ENCODE peak calls at places on chromosome 13, in four cellular contexts. I is NCI-H187, R is ecto neural progenitor cell, Y is GDM1. L is an unnamed sample.

GRCh38 chr13:23881408-23881785 is 7.8 kb downstream of the MIPEP start:
- DNase-seq in I (no peak), R (no peak), Y (no peak), L (no peak)

GRCh38 chr13:31528758-31529157 is 210.6 kb upstream of the RXFP2 start:
- DNase-seq in I (no peak), R (no peak), Y (no peak), L (no peak)

GRCh38 chr13:107650081-107650701 is 565.1 kb downstream of the LIG4 start:
- DNase-seq in I (no peak), R (peak), Y (no peak), L (no peak)

GRCh38 chr13:93398167-93398566 is 171.6 kb downstream of the GPC6 start:
- DNase-seq in I (no peak), R (no peak), Y (no peak), L (no peak)

GRCh38 chr13:30736461-30736860 is 1.1 kb downstream of the ALOX5AP start:
- DNase-seq in I (no peak), R (no peak), Y (no peak), L (no peak)

GRCh38 chr13:73849292-73849691 is 284.9 kb downstream of the KLF12 start:
- DNase-seq in I (no peak), R (no peak), Y (no peak), L (no peak)

GRCh38 chr13:44436589-44437337 is 63.1 kb downstream of the SERP2 start:
- DNase-seq in I (peak), R (peak), Y (peak), L (peak)

GRCh38 chr13:41523396-41523795 is 66.0 kb downstream of the RGCC start:
- DNase-seq in I (no peak), R (no peak), Y (no peak), L (no peak)

GRCh38 chr13:94345374-94346195 is 133.9 kb downstream of the DCT start:
- DNase-seq in I (peak), R (no peak), Y (peak), L (no peak)

GRCh38 chr13:98033277-98034247 is 80.1 kb downstream of the IPO5 start:
- DNase-seq in I (no peak), R (no peak), Y (no peak), L (no peak)

GRCh38 chr13:51778407-51778806 is 25.6 kb downstream of the DHRS12 start:
- DNase-seq in I (peak), R (no peak), Y (no peak), L (no peak)

GRCh38 chr13:25288966-25289365 is 1.7 kb upstream of the MTMR6 start:
- DNase-seq in I (no peak), R (no peak), Y (no peak), L (peak)

GRCh38 chr13:19070398-19070735 is 111.3 kb downstream of the TUBA3C start:
- DNase-seq in I (no peak), R (no peak), Y (no peak), L (no peak)

GRCh38 chr13:24606486-24607170 is 73.6 kb upstream of the ATP12A start:
- DNase-seq in I (no peak), R (no peak), Y (no peak), L (no peak)

GRCh38 chr13:76016799-76017198 is 380.7 kb downstream of the LMO7 start:
- DNase-seq in I (no peak), R (no peak), Y (peak), L (no peak)

GRCh38 chr13:20105161-20105689 is 55.6 kb downstream of the GJA3 start:
- DNase-seq in I (no peak), R (no peak), Y (no peak), L (no peak)

GRCh38 chr13:51895906-51896888 is 34.4 kb downstream of the CCDC70 start:
- DNase-seq in I (peak), R (peak), Y (peak), L (no peak)

GRCh38 chr13:51148952-51149573 is 38.0 kb upstream of the C13orf42 start:
- DNase-seq in I (no peak), R (no peak), Y (no peak), L (no peak)

GRCh38 chr13:26721251-26721939 is 39.2 kb downstream of the GPR12 start:
- DNase-seq in I (no peak), R (no peak), Y (peak), L (peak)

GRCh38 chr13:31134055-31134711 is 27.5 kb downstream of the HSPH1 start:
- DNase-seq in I (no peak), R (no peak), Y (no peak), L (peak)

GRCh38 chr13:48585456-48585840 is 52.6 kb upstream of the RCBTB2 start:
- DNase-seq in I (no peak), R (no peak), Y (no peak), L (peak)

GRCh38 chr13:60261432-60262351 is 98.0 kb upstream of the DIAPH3 start:
- DNase-seq in I (peak), R (no peak), Y (no peak), L (no peak)

GRCh38 chr13:37134411-37135041 is 29.1 kb upstream of the CSNK1A1L start:
- DNase-seq in I (no peak), R (no peak), Y (no peak), L (no peak)

GRCh38 chr13:77733674-77734073 is 36.2 kb downstream of the SLAIN1 start:
- DNase-seq in I (no peak), R (no peak), Y (no peak), L (no peak)

GRCh38 chr13:78993792-78994191 is 334.8 kb upstream of the OBI1 start:
- DNase-seq in I (peak), R (no peak), Y (no peak), L (no peak)

GRCh38 chr13:44331446-44331845 is 42.2 kb upstream of the SERP2 start:
- DNase-seq in I (no peak), R (no peak), Y (no peak), L (no peak)

GRCh38 chr13:49690133-49690989 is 925 bp downstream of the EBPL start:
- DNase-seq in I (no peak), R (no peak), Y (no peak), L (no peak)

L was measured in GF-D8.